ENCODE peak calls at places on chromosomes 16 and 17, in ten cellular contexts. One of them, this sample, is unnamed.

GRCh38 chr16:16120382-16121184 is 102.7 kb downstream of the ABCC6 start:
- ATAC-seq in A549: no peak
- ATAC-seq in left cardiac atrium: peak
- ATAC-seq in stimulated activated naive CD8-positive, alpha-beta T cell treated with anti-CD3 and anti-CD28 coated beads, Interleukin-15, amount 100 ng/mL, for 72 hours: no peak
- ATAC-seq in GM23338: no peak
- ATAC-seq in right lobe of liver: peak
- ATAC-seq in mucosa of descending colon: peak
- ATAC-seq in Right ventricle myocardium superior: peak
- ATAC-seq in activated CD8-positive, alpha-beta T cell treated with anti-CD3 and anti-CD28 coated beads, Interleukin-2, amount 10 ng/mL, durations not matched to agents 7 days and 5 days: no peak
- ATAC-seq in activated CD8-positive, alpha-beta memory T cell treated with anti-CD3 and anti-CD28 coated beads, Interleukin-2, amount 10 ng/mL, durations not matched to agents 7 days and 5 days: no peak
- ATAC-seq in this sample: no peak

GRCh38 chr17:2982854-2983636 is 80.4 kb downstream of the OR1D5 start:
- ATAC-seq in A549: peak
- ATAC-seq in left cardiac atrium: peak
- ATAC-seq in stimulated activated naive CD8-positive, alpha-beta T cell treated with anti-CD3 and anti-CD28 coated beads, Interleukin-15, amount 100 ng/mL, for 72 hours: no peak
- ATAC-seq in GM23338: no peak
- ATAC-seq in right lobe of liver: peak
- ATAC-seq in mucosa of descending colon: peak
- ATAC-seq in Right ventricle myocardium superior: peak
- ATAC-seq in activated CD8-positive, alpha-beta T cell treated with anti-CD3 and anti-CD28 coated beads, Interleukin-2, amount 10 ng/mL, durations not matched to agents 7 days and 5 days: no peak
- ATAC-seq in activated CD8-positive, alpha-beta memory T cell treated with anti-CD3 and anti-CD28 coated beads, Interleukin-2, amount 10 ng/mL, durations not matched to agents 7 days and 5 days: no peak
- ATAC-seq in this sample: no peak

GRCh38 chr17:65656390-65657250 is 95.2 kb upstream of the AXIN2 start:
- ATAC-seq in A549: peak
- ATAC-seq in left cardiac atrium: no peak
- ATAC-seq in stimulated activated naive CD8-positive, alpha-beta T cell treated with anti-CD3 and anti-CD28 coated beads, Interleukin-15, amount 100 ng/mL, for 72 hours: peak
- ATAC-seq in GM23338: no peak
- ATAC-seq in right lobe of liver: no peak
- ATAC-seq in mucosa of descending colon: no peak
- ATAC-seq in Right ventricle myocardium superior: no peak
- ATAC-seq in activated CD8-positive, alpha-beta T cell treated with anti-CD3 and anti-CD28 coated beads, Interleukin-2, amount 10 ng/mL, durations not matched to agents 7 days and 5 days: no peak
- ATAC-seq in activated CD8-positive, alpha-beta memory T cell treated with anti-CD3 and anti-CD28 coated beads, Interleukin-2, amount 10 ng/mL, durations not matched to agents 7 days and 5 days: peak
- ATAC-seq in this sample: peak

GRCh38 chr17:36463916-36464764 is 22.3 kb upstream of the ZNHIT3 start:
- ATAC-seq in A549: peak
- ATAC-seq in left cardiac atrium: peak
- ATAC-seq in stimulated activated naive CD8-positive, alpha-beta T cell treated with anti-CD3 and anti-CD28 coated beads, Interleukin-15, amount 100 ng/mL, for 72 hours: peak
- ATAC-seq in GM23338: peak
- ATAC-seq in right lobe of liver: peak
- ATAC-seq in mucosa of descending colon: peak
- ATAC-seq in Right ventricle myocardium superior: peak
- ATAC-seq in activated CD8-positive, alpha-beta T cell treated with anti-CD3 and anti-CD28 coated beads, Interleukin-2, amount 10 ng/mL, durations not matched to agents 7 days and 5 days: peak
- ATAC-seq in activated CD8-positive, alpha-beta memory T cell treated with anti-CD3 and anti-CD28 coated beads, Interleukin-2, amount 10 ng/mL, durations not matched to agents 7 days and 5 days: peak
- ATAC-seq in this sample: peak

GRCh38 chr16:17382949-17383348 is 87.8 kb downstream of the XYLT1 start:
- ATAC-seq in A549: no peak
- ATAC-seq in left cardiac atrium: peak
- ATAC-seq in stimulated activated naive CD8-positive, alpha-beta T cell treated with anti-CD3 and anti-CD28 coated beads, Interleukin-15, amount 100 ng/mL, for 72 hours: no peak
- ATAC-seq in GM23338: no peak
- ATAC-seq in right lobe of liver: peak
- ATAC-seq in mucosa of descending colon: peak
- ATAC-seq in Right ventricle myocardium superior: peak
- ATAC-seq in activated CD8-positive, alpha-beta T cell treated with anti-CD3 and anti-CD28 coated beads, Interleukin-2, amount 10 ng/mL, durations not matched to agents 7 days and 5 days: peak
- ATAC-seq in activated CD8-positive, alpha-beta memory T cell treated with anti-CD3 and anti-CD28 coated beads, Interleukin-2, amount 10 ng/mL, durations not matched to agents 7 days and 5 days: peak
- ATAC-seq in this sample: peak

GRCh38 chr17:692116-692515 is 22.5 kb downstream of the VPS53 start:
- ATAC-seq in A549: no peak
- ATAC-seq in left cardiac atrium: no peak
- ATAC-seq in stimulated activated naive CD8-positive, alpha-beta T cell treated with anti-CD3 and anti-CD28 coated beads, Interleukin-15, amount 100 ng/mL, for 72 hours: no peak
- ATAC-seq in GM23338: no peak
- ATAC-seq in right lobe of liver: no peak
- ATAC-seq in mucosa of descending colon: no peak
- ATAC-seq in Right ventricle myocardium superior: no peak
- ATAC-seq in activated CD8-positive, alpha-beta T cell treated with anti-CD3 and anti-CD28 coated beads, Interleukin-2, amount 10 ng/mL, durations not matched to agents 7 days and 5 days: no peak
- ATAC-seq in activated CD8-positive, alpha-beta memory T cell treated with anti-CD3 and anti-CD28 coated beads, Interleukin-2, amount 10 ng/mL, durations not matched to agents 7 days and 5 days: no peak
- ATAC-seq in this sample: no peak

GRCh38 chr17:42097691-42098661 is at the start of gene ZNF385C:
- ATAC-seq in A549: no peak
- ATAC-seq in left cardiac atrium: peak
- ATAC-seq in stimulated activated naive CD8-positive, alpha-beta T cell treated with anti-CD3 and anti-CD28 coated beads, Interleukin-15, amount 100 ng/mL, for 72 hours: peak
- ATAC-seq in GM23338: peak
- ATAC-seq in right lobe of liver: peak
- ATAC-seq in mucosa of descending colon: peak
- ATAC-seq in Right ventricle myocardium superior: no peak
- ATAC-seq in activated CD8-positive, alpha-beta T cell treated with anti-CD3 and anti-CD28 coated beads, Interleukin-2, amount 10 ng/mL, durations not matched to agents 7 days and 5 days: peak
- ATAC-seq in activated CD8-positive, alpha-beta memory T cell treated with anti-CD3 and anti-CD28 coated beads, Interleukin-2, amount 10 ng/mL, durations not matched to agents 7 days and 5 days: peak
- ATAC-seq in this sample: peak

GRCh38 chr16:73066927-73067670 is 19.2 kb upstream of the ZFHX3 start:
- ATAC-seq in A549: no peak
- ATAC-seq in left cardiac atrium: no peak
- ATAC-seq in stimulated activated naive CD8-positive, alpha-beta T cell treated with anti-CD3 and anti-CD28 coated beads, Interleukin-15, amount 100 ng/mL, for 72 hours: peak
- ATAC-seq in GM23338: peak
- ATAC-seq in right lobe of liver: no peak
- ATAC-seq in mucosa of descending colon: peak
- ATAC-seq in Right ventricle myocardium superior: no peak
- ATAC-seq in activated CD8-positive, alpha-beta T cell treated with anti-CD3 and anti-CD28 coated beads, Interleukin-2, amount 10 ng/mL, durations not matched to agents 7 days and 5 days: no peak
- ATAC-seq in activated CD8-positive, alpha-beta memory T cell treated with anti-CD3 and anti-CD28 coated beads, Interleukin-2, amount 10 ng/mL, durations not matched to agents 7 days and 5 days: no peak
- ATAC-seq in this sample: no peak

GRCh38 chr16:19840524-19841110 is 44.0 kb downstream of the GPRC5B start:
- ATAC-seq in A549: no peak
- ATAC-seq in left cardiac atrium: peak
- ATAC-seq in stimulated activated naive CD8-positive, alpha-beta T cell treated with anti-CD3 and anti-CD28 coated beads, Interleukin-15, amount 100 ng/mL, for 72 hours: no peak
- ATAC-seq in GM23338: no peak
- ATAC-seq in right lobe of liver: no peak
- ATAC-seq in mucosa of descending colon: no peak
- ATAC-seq in Right ventricle myocardium superior: peak
- ATAC-seq in activated CD8-positive, alpha-beta T cell treated with anti-CD3 and anti-CD28 coated beads, Interleukin-2, amount 10 ng/mL, durations not matched to agents 7 days and 5 days: no peak
- ATAC-seq in activated CD8-positive, alpha-beta memory T cell treated with anti-CD3 and anti-CD28 coated beads, Interleukin-2, amount 10 ng/mL, durations not matched to agents 7 days and 5 days: no peak
- ATAC-seq in this sample: no peak

GRCh38 chr16:82841108-82841507 is 214.3 kb downstream of the CDH13 start:
- ATAC-seq in A549: no peak
- ATAC-seq in left cardiac atrium: no peak
- ATAC-seq in stimulated activated naive CD8-positive, alpha-beta T cell treated with anti-CD3 and anti-CD28 coated beads, Interleukin-15, amount 100 ng/mL, for 72 hours: no peak
- ATAC-seq in GM23338: no peak
- ATAC-seq in right lobe of liver: no peak
- ATAC-seq in mucosa of descending colon: no peak
- ATAC-seq in Right ventricle myocardium superior: no peak
- ATAC-seq in activated CD8-positive, alpha-beta T cell treated with anti-CD3 and anti-CD28 coated beads, Interleukin-2, amount 10 ng/mL, durations not matched to agents 7 days and 5 days: no peak
- ATAC-seq in activated CD8-positive, alpha-beta memory T cell treated with anti-CD3 and anti-CD28 coated beads, Interleukin-2, amount 10 ng/mL, durations not matched to agents 7 days and 5 days: no peak
- ATAC-seq in this sample: no peak

GRCh38 chr17:80221401-80221800 is 1.2 kb downstream of the SLC26A11 start:
- ATAC-seq in A549: no peak
- ATAC-seq in left cardiac atrium: no peak
- ATAC-seq in stimulated activated naive CD8-positive, alpha-beta T cell treated with anti-CD3 and anti-CD28 coated beads, Interleukin-15, amount 100 ng/mL, for 72 hours: no peak
- ATAC-seq in GM23338: no peak
- ATAC-seq in right lobe of liver: no peak
- ATAC-seq in mucosa of descending colon: no peak
- ATAC-seq in Right ventricle myocardium superior: no peak
- ATAC-seq in activated CD8-positive, alpha-beta T cell treated with anti-CD3 and anti-CD28 coated beads, Interleukin-2, amount 10 ng/mL, durations not matched to agents 7 days and 5 days: no peak
- ATAC-seq in activated CD8-positive, alpha-beta memory T cell treated with anti-CD3 and anti-CD28 coated beads, Interleukin-2, amount 10 ng/mL, durations not matched to agents 7 days and 5 days: no peak
- ATAC-seq in this sample: no peak

GRCh38 chr17:81165246-81166032 is at the start of gene PVALEF:
- ATAC-seq in A549: peak
- ATAC-seq in left cardiac atrium: peak
- ATAC-seq in stimulated activated naive CD8-positive, alpha-beta T cell treated with anti-CD3 and anti-CD28 coated beads, Interleukin-15, amount 100 ng/mL, for 72 hours: no peak
- ATAC-seq in GM23338: peak
- ATAC-seq in right lobe of liver: peak
- ATAC-seq in mucosa of descending colon: peak
- ATAC-seq in Right ventricle myocardium superior: peak
- ATAC-seq in activated CD8-positive, alpha-beta T cell treated with anti-CD3 and anti-CD28 coated beads, Interleukin-2, amount 10 ng/mL, durations not matched to agents 7 days and 5 days: no peak
- ATAC-seq in activated CD8-positive, alpha-beta memory T cell treated with anti-CD3 and anti-CD28 coated beads, Interleukin-2, amount 10 ng/mL, durations not matched to agents 7 days and 5 days: no peak
- ATAC-seq in this sample: no peak

GRCh38 chr17:64001763-64002529 is 3.8 kb downstream of the PRR29 start:
- ATAC-seq in A549: no peak
- ATAC-seq in left cardiac atrium: peak
- ATAC-seq in stimulated activated naive CD8-positive, alpha-beta T cell treated with anti-CD3 and anti-CD28 coated beads, Interleukin-15, amount 100 ng/mL, for 72 hours: no peak
- ATAC-seq in GM23338: no peak
- ATAC-seq in right lobe of liver: no peak
- ATAC-seq in mucosa of descending colon: no peak
- ATAC-seq in Right ventricle myocardium superior: peak
- ATAC-seq in activated CD8-positive, alpha-beta T cell treated with anti-CD3 and anti-CD28 coated beads, Interleukin-2, amount 10 ng/mL, durations not matched to agents 7 days and 5 days: no peak
- ATAC-seq in activated CD8-positive, alpha-beta memory T cell treated with anti-CD3 and anti-CD28 coated beads, Interleukin-2, amount 10 ng/mL, durations not matched to agents 7 days and 5 days: no peak
- ATAC-seq in this sample: no peak

GRCh38 chr17:34131386-34131785 is 123.7 kb upstream of the CCL2 start:
- ATAC-seq in A549: no peak
- ATAC-seq in left cardiac atrium: peak
- ATAC-seq in stimulated activated naive CD8-positive, alpha-beta T cell treated with anti-CD3 and anti-CD28 coated beads, Interleukin-15, amount 100 ng/mL, for 72 hours: no peak
- ATAC-seq in GM23338: no peak
- ATAC-seq in right lobe of liver: no peak
- ATAC-seq in mucosa of descending colon: no peak
- ATAC-seq in Right ventricle myocardium superior: peak
- ATAC-seq in activated CD8-positive, alpha-beta T cell treated with anti-CD3 and anti-CD28 coated beads, Interleukin-2, amount 10 ng/mL, durations not matched to agents 7 days and 5 days: no peak
- ATAC-seq in activated CD8-positive, alpha-beta memory T cell treated with anti-CD3 and anti-CD28 coated beads, Interleukin-2, amount 10 ng/mL, durations not matched to agents 7 days and 5 days: no peak
- ATAC-seq in this sample: no peak